ENCODE peak calls at places on chromosomes 4 and X, in ten cellular contexts. K is Kasumi-1, G is SIG-M5, A is stomach, P is lung, Q is midbrain, E is neural progenitor cell, F is T-helper 2 cell, R is NCI-H2107, W is HEK293T. X is an unnamed sample.

GRCh38 chrX:136652822-136653723 is 5.1 kb downstream of the CD40LG start:
- DNase-seq in K (no peak), G (no peak), A (no peak), P (no peak), Q (no peak), E (no peak), F (no peak), R (no peak), W (no peak), X (no peak)

GRCh38 chrX:20355187-20355586 is 88.5 kb upstream of the RPS6KA3 start:
- DNase-seq in K (no peak), G (no peak), A (no peak), P (no peak), Q (no peak), E (no peak), F (no peak), R (no peak), W (no peak), X (no peak)

GRCh38 chr4:24322986-24323385 is 261.4 kb downstream of the DHX15 start:
- DNase-seq in K (no peak), G (no peak), A (no peak), P (no peak), Q (no peak), E (no peak), F (no peak), R (no peak), W (no peak), X (no peak)

GRCh38 chrX:25076941-25077500 is 61.3 kb upstream of the ARX start:
- DNase-seq in K (no peak), G (no peak), A (no peak), P (no peak), Q (no peak), E (no peak), F (no peak), R (no peak), W (no peak), X (no peak)

GRCh38 chr4:186104114-186104894 is at the start of gene FAM149A:
- DNase-seq in K (no peak), G (no peak), A (peak; percentile 89), P (peak; percentile 73), Q (peak; percentile 8), E (peak; percentile 57), F (peak; percentile 7), R (peak; percentile 45), W (peak; percentile 22), X (no peak)

GRCh38 chr4:142402156-142402555 is 443.9 kb downstream of the INPP4B start:
- DNase-seq in K (no peak), G (no peak), A (no peak), P (no peak), Q (no peak), E (no peak), F (no peak), R (no peak), W (no peak), X (no peak)

GRCh38 chr4:88792268-88792781 is 94.7 kb upstream of the NAP1L5 start:
- DNase-seq in K (no peak), G (no peak), A (no peak), P (no peak), Q (peak; percentile 32), E (no peak), F (no peak), R (no peak), W (no peak), X (no peak)

GRCh38 chr4:140497776-140498636 is at the start of gene MGAT4D:
- DNase-seq in K (no peak), G (no peak), A (no peak), P (no peak), Q (no peak), E (peak; percentile 82), F (no peak), R (no peak), W (no peak), X (peak; percentile 16)

GRCh38 chrX:83446355-83446754 is 61.7 kb upstream of the POU3F4 start:
- DNase-seq in K (no peak), G (no peak), A (no peak), P (no peak), Q (no peak), E (no peak), F (no peak), R (no peak), W (no peak), X (no peak)

GRCh38 chr4:108337923-108338322 is 169.2 kb upstream of the LEF1 start:
- DNase-seq in K (no peak), G (no peak), A (no peak), P (no peak), Q (no peak), E (no peak), F (no peak), R (no peak), W (no peak), X (no peak)

GRCh38 chr4:1334579-1334895 is 12.5 kb upstream of the UVSSA start:
- DNase-seq in K (no peak), G (no peak), A (no peak), P (no peak), Q (peak; percentile 39), E (no peak), F (no peak), R (no peak), W (no peak), X (no peak)

GRCh38 chr4:10703146-10703545 is 18.6 kb upstream of the CLNK start:
- DNase-seq in K (no peak), G (no peak), A (no peak), P (no peak), Q (no peak), E (no peak), F (no peak), R (no peak), W (no peak), X (no peak)

GRCh38 chrX:7133036-7133412 is 14.5 kb upstream of the STS start:
- DNase-seq in K (no peak), G (no peak), A (no peak), P (peak; percentile 44), Q (no peak), E (no peak), F (no peak), R (no peak), W (no peak), X (no peak)

GRCh38 chrX:40749874-40750273 is 14.5 kb upstream of the MED14 start:
- DNase-seq in K (no peak), G (no peak), A (no peak), P (no peak), Q (no peak), E (no peak), F (no peak), R (no peak), W (no peak), X (no peak)

GRCh38 chr4:140150636-140150885 is 3.4 kb downstream of the MAML3 start:
- DNase-seq in K (no peak), G (no peak), A (peak; percentile 82), P (peak; percentile 89), Q (no peak), E (no peak), F (peak; percentile 36), R (peak; percentile 50), W (no peak), X (no peak)

GRCh38 chr4:13940921-13941320 is 313.4 kb upstream of the BOD1L1 start:
- DNase-seq in K (no peak), G (no peak), A (no peak), P (no peak), Q (no peak), E (no peak), F (no peak), R (no peak), W (no peak), X (no peak)

GRCh38 chrX:120200851-120201250 is 42.4 kb downstream of the RHOXF2 start:
- DNase-seq in K (no peak), G (no peak), A (no peak), P (no peak), Q (no peak), E (no peak), F (no peak), R (no peak), W (no peak), X (no peak)